ENCODE peak calls at places on chromosome 21, in four cellular contexts. One of them, this sample, is unnamed.

GRCh38 chr21:26849428-26850115 is 4.4 kb upstream of the ADAMTS1 start:
- DNase-seq in endothelial cell: no peak
- DNase-seq in WTC11: no peak
- DNase-seq in hypothalamus: no peak
- DNase-seq in this sample: peak

GRCh38 chr21:44497641-44498243 is 42.3 kb downstream of the KRTAP10-1 start:
- DNase-seq in hypothalamus: no peak
- DNase-seq in endothelial cell: no peak
- DNase-seq in WTC11: no peak
- DNase-seq in this sample: no peak

GRCh38 chr21:29849735-29850176 is 90.0 kb downstream of the GRIK1 start:
- DNase-seq in hypothalamus: no peak
- DNase-seq in endothelial cell: peak
- DNase-seq in WTC11: peak
- DNase-seq in this sample: peak

GRCh38 chr21:15617968-15618367 is 111.8 kb upstream of the USP25 start:
- DNase-seq in WTC11: no peak
- DNase-seq in endothelial cell: no peak
- DNase-seq in hypothalamus: no peak
- DNase-seq in this sample: peak

GRCh38 chr21:25733859-25734653 is 648 bp downstream of the ATP5PF start:
- DNase-seq in WTC11: peak
- DNase-seq in endothelial cell: no peak
- DNase-seq in hypothalamus: no peak
- DNase-seq in this sample: no peak

GRCh38 chr21:45874716-45875415 is 106.7 kb upstream of the COL6A1 start:
- DNase-seq in WTC11: no peak
- DNase-seq in hypothalamus: no peak
- DNase-seq in endothelial cell: no peak
- DNase-seq in this sample: peak

GRCh38 chr21:45767071-45768006 is 123.8 kb downstream of the PCBP3 start:
- DNase-seq in hypothalamus: no peak
- DNase-seq in WTC11: no peak
- DNase-seq in endothelial cell: no peak
- DNase-seq in this sample: no peak

GRCh38 chr21:36744560-36745231 is 45.8 kb downstream of the SIM2 start:
- DNase-seq in WTC11: no peak
- DNase-seq in endothelial cell: no peak
- DNase-seq in hypothalamus: no peak
- DNase-seq in this sample: no peak

GRCh38 chr21:16983425-16983824 is 529.4 kb upstream of the CXADR start:
- DNase-seq in hypothalamus: no peak
- DNase-seq in WTC11: no peak
- DNase-seq in endothelial cell: no peak
- DNase-seq in this sample: no peak

GRCh38 chr21:28818663-28819278 is 173.9 kb downstream of the LTN1 start:
- DNase-seq in WTC11: no peak
- DNase-seq in endothelial cell: no peak
- DNase-seq in hypothalamus: no peak
- DNase-seq in this sample: no peak

GRCh38 chr21:43318841-43319781 is 107.8 kb downstream of the SIK1 start:
- DNase-seq in hypothalamus: no peak
- DNase-seq in endothelial cell: no peak
- DNase-seq in WTC11: no peak
- DNase-seq in this sample: no peak

GRCh38 chr21:45011426-45011825 is 63.0 kb upstream of the ADARB1 start:
- DNase-seq in hypothalamus: no peak
- DNase-seq in WTC11: peak
- DNase-seq in endothelial cell: no peak
- DNase-seq in this sample: no peak

GRCh38 chr21:43343992-43344886 is 82.7 kb downstream of the SIK1 start:
- DNase-seq in hypothalamus: no peak
- DNase-seq in endothelial cell: no peak
- DNase-seq in WTC11: no peak
- DNase-seq in this sample: no peak

GRCh38 chr21:29005696-29006095 is 13.0 kb upstream of the LTN1 start:
- DNase-seq in endothelial cell: no peak
- DNase-seq in WTC11: no peak
- DNase-seq in hypothalamus: no peak
- DNase-seq in this sample: no peak

GRCh38 chr21:41639766-41640165 is 127.1 kb downstream of the RIPK4 start:
- DNase-seq in endothelial cell: no peak
- DNase-seq in WTC11: no peak
- DNase-seq in hypothalamus: no peak
- DNase-seq in this sample: no peak

GRCh38 chr21:15250384-15250783 is 185.6 kb upstream of the NRIP1 start:
- DNase-seq in hypothalamus: no peak
- DNase-seq in endothelial cell: no peak
- DNase-seq in WTC11: no peak
- DNase-seq in this sample: no peak

GRCh38 chr21:41520560-41521442 is 12.8 kb upstream of the TMPRSS2 start:
- DNase-seq in WTC11: no peak
- DNase-seq in hypothalamus: no peak
- DNase-seq in endothelial cell: no peak
- DNase-seq in this sample: no peak

GRCh38 chr21:38773108-38774061 is 32.3 kb upstream of the ETS2 start:
- DNase-seq in endothelial cell: no peak
- DNase-seq in hypothalamus: no peak
- DNase-seq in WTC11: no peak
- DNase-seq in this sample: no peak

GRCh38 chr21:28150778-28151177 is 841.9 kb downstream of the LTN1 start:
- DNase-seq in WTC11: no peak
- DNase-seq in endothelial cell: no peak
- DNase-seq in hypothalamus: no peak
- DNase-seq in this sample: no peak

GRCh38 chr21:17925900-17926299 is 106.7 kb upstream of the C21orf91 start:
- DNase-seq in endothelial cell: peak
- DNase-seq in hypothalamus: no peak
- DNase-seq in WTC11: no peak
- DNase-seq in this sample: peak

GRCh38 chr21:41228006-41228370 is 60.0 kb downstream of the BACE2 start:
- DNase-seq in endothelial cell: no peak
- DNase-seq in WTC11: no peak
- DNase-seq in hypothalamus: no peak
- DNase-seq in this sample: no peak

GRCh38 chr21:31446206-31446900 is 102.3 kb upstream of the TIAM1 start:
- DNase-seq in WTC11: no peak
- DNase-seq in endothelial cell: no peak
- DNase-seq in hypothalamus: no peak
- DNase-seq in this sample: no peak

GRCh38 chr21:41766051-41766882 is 585 bp downstream of the RIPK4 start:
- DNase-seq in WTC11: no peak
- DNase-seq in hypothalamus: no peak
- DNase-seq in endothelial cell: no peak
- DNase-seq in this sample: peak

GRCh38 chr21:43864313-43864805 is 664 bp upstream of the AGPAT3 start:
- DNase-seq in hypothalamus: no peak
- DNase-seq in endothelial cell: no peak
- DNase-seq in WTC11: peak
- DNase-seq in this sample: peak

GRCh38 chr21:31872452-31873274 is at the start of gene HUNK:
- DNase-seq in endothelial cell: peak
- DNase-seq in WTC11: peak
- DNase-seq in hypothalamus: no peak
- DNase-seq in this sample: peak

GRCh38 chr21:44927587-44928461 is 7.1 kb upstream of the ITGB2 start:
- DNase-seq in endothelial cell: no peak
- DNase-seq in hypothalamus: no peak
- DNase-seq in WTC11: no peak
- DNase-seq in this sample: no peak

GRCh38 chr21:32826317-32827167 is 55.0 kb upstream of the PAXBP1 start:
- DNase-seq in WTC11: peak
- DNase-seq in hypothalamus: no peak
- DNase-seq in endothelial cell: peak
- DNase-seq in this sample: peak

GRCh38 chr21:39103689-39104088 is 79.6 kb downstream of the PSMG1 start:
- DNase-seq in endothelial cell: no peak
- DNase-seq in hypothalamus: no peak
- DNase-seq in WTC11: no peak
- DNase-seq in this sample: no peak

GRCh38 chr21:31630062-31630711 is 29.3 kb upstream of the SOD1 start:
- DNase-seq in endothelial cell: no peak
- DNase-seq in WTC11: no peak
- DNase-seq in hypothalamus: no peak
- DNase-seq in this sample: no peak

GRCh38 chr21:25732091-25732760 is 2.5 kb downstream of the ATP5PF start:
- DNase-seq in WTC11: no peak
- DNase-seq in hypothalamus: no peak
- DNase-seq in endothelial cell: no peak
- DNase-seq in this sample: no peak

GRCh38 chr21:15054606-15055239 is 10.1 kb downstream of the NRIP1 start:
- DNase-seq in hypothalamus: no peak
- DNase-seq in WTC11: no peak
- DNase-seq in endothelial cell: no peak
- DNase-seq in this sample: no peak

GRCh38 chr21:42158846-42159245 is 60.1 kb upstream of the ABCG1 start:
- DNase-seq in WTC11: no peak
- DNase-seq in endothelial cell: no peak
- DNase-seq in hypothalamus: no peak
- DNase-seq in this sample: no peak

GRCh38 chr21:45339430-45340405 is 52.0 kb upstream of the POFUT2 start:
- DNase-seq in hypothalamus: no peak
- DNase-seq in WTC11: no peak
- DNase-seq in endothelial cell: no peak
- DNase-seq in this sample: no peak

GRCh38 chr21:41321908-41322495 is 5.4 kb downstream of the FAM3B start:
- DNase-seq in WTC11: no peak
- DNase-seq in hypothalamus: no peak
- DNase-seq in endothelial cell: no peak
- DNase-seq in this sample: no peak

GRCh38 chr21:39630191-39630591 is 17.5 kb downstream of the B3GALT5 start:
- DNase-seq in hypothalamus: no peak
- DNase-seq in endothelial cell: no peak
- DNase-seq in WTC11: no peak
- DNase-seq in this sample: no peak

GRCh38 chr21:44682580-44683151 is 703 bp upstream of the KRTAP12-1 start:
- DNase-seq in hypothalamus: no peak
- DNase-seq in WTC11: no peak
- DNase-seq in endothelial cell: no peak
- DNase-seq in this sample: no peak

GRCh38 chr21:39452207-39452964 is 616 bp downstream of the SH3BGR start:
- DNase-seq in WTC11: no peak
- DNase-seq in endothelial cell: no peak
- DNase-seq in hypothalamus: no peak
- DNase-seq in this sample: no peak

GRCh38 chr21:14918542-14918941 is 146.3 kb downstream of the NRIP1 start:
- DNase-seq in endothelial cell: no peak
- DNase-seq in hypothalamus: no peak
- DNase-seq in WTC11: no peak
- DNase-seq in this sample: no peak